ENCODE peak calls at places on chromosomes 2 and 18, in ten cellular contexts. One of them, this sample, is unnamed.

GRCh38 chr2:238994876-238995275 is 147.0 kb downstream of the TWIST2 start:
- DNase-seq in HFF-Myc: no peak
- DNase-seq in activated CD4-positive, alpha-beta T cell treated with anti-CD3 and anti-CD28 coated beads, Interleukin-2, amount 10 ng/mL, durations not matched to agents 7 days and 5 days: no peak
- DNase-seq in tibial nerve: no peak
- DNase-seq in GDM1: no peak
- DNase-seq in AG08396: no peak
- DNase-seq in stimulated activated CD4-positive, alpha-beta T cell treated with anti-CD3 and anti-CD28 coated beads, Interleukin-2, amount 100 ng/mL, for 24 hours: no peak
- DNase-seq in GM10248: no peak
- DNase-seq in nephron progenitor cell: no peak
- DNase-seq in stimulated activated CD8-positive, alpha-beta memory T cell treated with anti-CD3 and anti-CD28 coated beads, Interleukin-4, amount 100 ng/mL, for 4 hours: no peak
- DNase-seq in this sample: no peak

GRCh38 chr18:13017247-13017875 is 26.2 kb downstream of the CEP192 start:
- DNase-seq in GM10248: no peak
- DNase-seq in stimulated activated CD8-positive, alpha-beta memory T cell treated with anti-CD3 and anti-CD28 coated beads, Interleukin-4, amount 100 ng/mL, for 4 hours: no peak
- DNase-seq in GDM1: no peak
- DNase-seq in nephron progenitor cell: no peak
- DNase-seq in AG08396: no peak
- DNase-seq in stimulated activated CD4-positive, alpha-beta T cell treated with anti-CD3 and anti-CD28 coated beads, Interleukin-2, amount 100 ng/mL, for 24 hours: no peak
- DNase-seq in tibial nerve: no peak
- DNase-seq in activated CD4-positive, alpha-beta T cell treated with anti-CD3 and anti-CD28 coated beads, Interleukin-2, amount 10 ng/mL, durations not matched to agents 7 days and 5 days: no peak
- DNase-seq in HFF-Myc: no peak
- DNase-seq in this sample: no peak

GRCh38 chr18:26470011-26470637 is 78.2 kb downstream of the KCTD1 start:
- DNase-seq in tibial nerve: no peak
- DNase-seq in stimulated activated CD8-positive, alpha-beta memory T cell treated with anti-CD3 and anti-CD28 coated beads, Interleukin-4, amount 100 ng/mL, for 4 hours: no peak
- DNase-seq in nephron progenitor cell: no peak
- DNase-seq in AG08396: no peak
- DNase-seq in stimulated activated CD4-positive, alpha-beta T cell treated with anti-CD3 and anti-CD28 coated beads, Interleukin-2, amount 100 ng/mL, for 24 hours: no peak
- DNase-seq in GM10248: peak
- DNase-seq in GDM1: no peak
- DNase-seq in HFF-Myc: peak
- DNase-seq in activated CD4-positive, alpha-beta T cell treated with anti-CD3 and anti-CD28 coated beads, Interleukin-2, amount 10 ng/mL, durations not matched to agents 7 days and 5 days: no peak
- DNase-seq in this sample: no peak

GRCh38 chr2:109612991-109613921 is 510 bp downstream of the SEPTIN10 start:
- DNase-seq in HFF-Myc: no peak
- DNase-seq in GDM1: no peak
- DNase-seq in tibial nerve: peak
- DNase-seq in activated CD4-positive, alpha-beta T cell treated with anti-CD3 and anti-CD28 coated beads, Interleukin-2, amount 10 ng/mL, durations not matched to agents 7 days and 5 days: no peak
- DNase-seq in GM10248: no peak
- DNase-seq in AG08396: peak
- DNase-seq in stimulated activated CD8-positive, alpha-beta memory T cell treated with anti-CD3 and anti-CD28 coated beads, Interleukin-4, amount 100 ng/mL, for 4 hours: no peak
- DNase-seq in nephron progenitor cell: no peak
- DNase-seq in stimulated activated CD4-positive, alpha-beta T cell treated with anti-CD3 and anti-CD28 coated beads, Interleukin-2, amount 100 ng/mL, for 24 hours: no peak
- DNase-seq in this sample: peak

GRCh38 chr2:6065713-6066112 is 373.5 kb downstream of the SOX11 start:
- DNase-seq in GM10248: no peak
- DNase-seq in HFF-Myc: no peak
- DNase-seq in activated CD4-positive, alpha-beta T cell treated with anti-CD3 and anti-CD28 coated beads, Interleukin-2, amount 10 ng/mL, durations not matched to agents 7 days and 5 days: no peak
- DNase-seq in stimulated activated CD8-positive, alpha-beta memory T cell treated with anti-CD3 and anti-CD28 coated beads, Interleukin-4, amount 100 ng/mL, for 4 hours: no peak
- DNase-seq in stimulated activated CD4-positive, alpha-beta T cell treated with anti-CD3 and anti-CD28 coated beads, Interleukin-2, amount 100 ng/mL, for 24 hours: no peak
- DNase-seq in nephron progenitor cell: no peak
- DNase-seq in tibial nerve: no peak
- DNase-seq in AG08396: no peak
- DNase-seq in GDM1: no peak
- DNase-seq in this sample: no peak

GRCh38 chr2:111227716-111228141 is 107.0 kb downstream of the BCL2L11 start:
- DNase-seq in GM10248: no peak
- DNase-seq in tibial nerve: no peak
- DNase-seq in nephron progenitor cell: no peak
- DNase-seq in GDM1: no peak
- DNase-seq in AG08396: peak
- DNase-seq in stimulated activated CD4-positive, alpha-beta T cell treated with anti-CD3 and anti-CD28 coated beads, Interleukin-2, amount 100 ng/mL, for 24 hours: no peak
- DNase-seq in activated CD4-positive, alpha-beta T cell treated with anti-CD3 and anti-CD28 coated beads, Interleukin-2, amount 10 ng/mL, durations not matched to agents 7 days and 5 days: no peak
- DNase-seq in HFF-Myc: peak
- DNase-seq in stimulated activated CD8-positive, alpha-beta memory T cell treated with anti-CD3 and anti-CD28 coated beads, Interleukin-4, amount 100 ng/mL, for 4 hours: no peak
- DNase-seq in this sample: peak

GRCh38 chr2:160562730-160563129 is 69.1 kb upstream of the RBMS1 start:
- DNase-seq in tibial nerve: no peak
- DNase-seq in stimulated activated CD8-positive, alpha-beta memory T cell treated with anti-CD3 and anti-CD28 coated beads, Interleukin-4, amount 100 ng/mL, for 4 hours: no peak
- DNase-seq in HFF-Myc: no peak
- DNase-seq in stimulated activated CD4-positive, alpha-beta T cell treated with anti-CD3 and anti-CD28 coated beads, Interleukin-2, amount 100 ng/mL, for 24 hours: no peak
- DNase-seq in GM10248: no peak
- DNase-seq in AG08396: no peak
- DNase-seq in activated CD4-positive, alpha-beta T cell treated with anti-CD3 and anti-CD28 coated beads, Interleukin-2, amount 10 ng/mL, durations not matched to agents 7 days and 5 days: no peak
- DNase-seq in GDM1: no peak
- DNase-seq in nephron progenitor cell: no peak
- DNase-seq in this sample: no peak

GRCh38 chr2:222897898-222898297 is 37.1 kb downstream of the ACSL3 start:
- DNase-seq in tibial nerve: no peak
- DNase-seq in activated CD4-positive, alpha-beta T cell treated with anti-CD3 and anti-CD28 coated beads, Interleukin-2, amount 10 ng/mL, durations not matched to agents 7 days and 5 days: no peak
- DNase-seq in stimulated activated CD8-positive, alpha-beta memory T cell treated with anti-CD3 and anti-CD28 coated beads, Interleukin-4, amount 100 ng/mL, for 4 hours: no peak
- DNase-seq in AG08396: no peak
- DNase-seq in nephron progenitor cell: no peak
- DNase-seq in stimulated activated CD4-positive, alpha-beta T cell treated with anti-CD3 and anti-CD28 coated beads, Interleukin-2, amount 100 ng/mL, for 24 hours: no peak
- DNase-seq in GM10248: no peak
- DNase-seq in HFF-Myc: no peak
- DNase-seq in GDM1: no peak
- DNase-seq in this sample: no peak

GRCh38 chr2:25797607-25798488 is 80.4 kb downstream of the ASXL2 start:
- DNase-seq in stimulated activated CD8-positive, alpha-beta memory T cell treated with anti-CD3 and anti-CD28 coated beads, Interleukin-4, amount 100 ng/mL, for 4 hours: no peak
- DNase-seq in GM10248: no peak
- DNase-seq in stimulated activated CD4-positive, alpha-beta T cell treated with anti-CD3 and anti-CD28 coated beads, Interleukin-2, amount 100 ng/mL, for 24 hours: peak
- DNase-seq in AG08396: no peak
- DNase-seq in GDM1: no peak
- DNase-seq in HFF-Myc: no peak
- DNase-seq in nephron progenitor cell: no peak
- DNase-seq in activated CD4-positive, alpha-beta T cell treated with anti-CD3 and anti-CD28 coated beads, Interleukin-2, amount 10 ng/mL, durations not matched to agents 7 days and 5 days: no peak
- DNase-seq in tibial nerve: no peak
- DNase-seq in this sample: no peak

GRCh38 chr18:34514238-34514637 is 195.9 kb upstream of the DTNA start:
- DNase-seq in stimulated activated CD8-positive, alpha-beta memory T cell treated with anti-CD3 and anti-CD28 coated beads, Interleukin-4, amount 100 ng/mL, for 4 hours: no peak
- DNase-seq in stimulated activated CD4-positive, alpha-beta T cell treated with anti-CD3 and anti-CD28 coated beads, Interleukin-2, amount 100 ng/mL, for 24 hours: no peak
- DNase-seq in GM10248: no peak
- DNase-seq in tibial nerve: no peak
- DNase-seq in AG08396: no peak
- DNase-seq in activated CD4-positive, alpha-beta T cell treated with anti-CD3 and anti-CD28 coated beads, Interleukin-2, amount 10 ng/mL, durations not matched to agents 7 days and 5 days: no peak
- DNase-seq in HFF-Myc: no peak
- DNase-seq in GDM1: no peak
- DNase-seq in nephron progenitor cell: no peak
- DNase-seq in this sample: no peak

GRCh38 chr2:134432438-134432883 is 178.6 kb downstream of the MGAT5 start:
- DNase-seq in tibial nerve: no peak
- DNase-seq in HFF-Myc: no peak
- DNase-seq in activated CD4-positive, alpha-beta T cell treated with anti-CD3 and anti-CD28 coated beads, Interleukin-2, amount 10 ng/mL, durations not matched to agents 7 days and 5 days: no peak
- DNase-seq in GM10248: no peak
- DNase-seq in GDM1: no peak
- DNase-seq in stimulated activated CD8-positive, alpha-beta memory T cell treated with anti-CD3 and anti-CD28 coated beads, Interleukin-4, amount 100 ng/mL, for 4 hours: no peak
- DNase-seq in AG08396: no peak
- DNase-seq in stimulated activated CD4-positive, alpha-beta T cell treated with anti-CD3 and anti-CD28 coated beads, Interleukin-2, amount 100 ng/mL, for 24 hours: no peak
- DNase-seq in nephron progenitor cell: no peak
- DNase-seq in this sample: no peak

GRCh38 chr18:57951110-57951796 is 92.8 kb upstream of the NEDD4L start:
- DNase-seq in tibial nerve: no peak
- DNase-seq in stimulated activated CD8-positive, alpha-beta memory T cell treated with anti-CD3 and anti-CD28 coated beads, Interleukin-4, amount 100 ng/mL, for 4 hours: no peak
- DNase-seq in nephron progenitor cell: no peak
- DNase-seq in GM10248: no peak
- DNase-seq in activated CD4-positive, alpha-beta T cell treated with anti-CD3 and anti-CD28 coated beads, Interleukin-2, amount 10 ng/mL, durations not matched to agents 7 days and 5 days: no peak
- DNase-seq in HFF-Myc: no peak
- DNase-seq in AG08396: no peak
- DNase-seq in GDM1: no peak
- DNase-seq in stimulated activated CD4-positive, alpha-beta T cell treated with anti-CD3 and anti-CD28 coated beads, Interleukin-2, amount 100 ng/mL, for 24 hours: no peak
- DNase-seq in this sample: no peak

GRCh38 chr2:10224734-10225133 is 78.0 kb upstream of the HPCAL1 start:
- DNase-seq in nephron progenitor cell: no peak
- DNase-seq in tibial nerve: no peak
- DNase-seq in stimulated activated CD4-positive, alpha-beta T cell treated with anti-CD3 and anti-CD28 coated beads, Interleukin-2, amount 100 ng/mL, for 24 hours: no peak
- DNase-seq in AG08396: no peak
- DNase-seq in GDM1: no peak
- DNase-seq in HFF-Myc: no peak
- DNase-seq in stimulated activated CD8-positive, alpha-beta memory T cell treated with anti-CD3 and anti-CD28 coated beads, Interleukin-4, amount 100 ng/mL, for 4 hours: no peak
- DNase-seq in activated CD4-positive, alpha-beta T cell treated with anti-CD3 and anti-CD28 coated beads, Interleukin-2, amount 10 ng/mL, durations not matched to agents 7 days and 5 days: no peak
- DNase-seq in GM10248: no peak
- DNase-seq in this sample: no peak

GRCh38 chr2:47072018-47072691 is 83.0 kb downstream of the STPG4 start:
- DNase-seq in GM10248: no peak
- DNase-seq in GDM1: no peak
- DNase-seq in HFF-Myc: no peak
- DNase-seq in stimulated activated CD4-positive, alpha-beta T cell treated with anti-CD3 and anti-CD28 coated beads, Interleukin-2, amount 100 ng/mL, for 24 hours: no peak
- DNase-seq in tibial nerve: peak
- DNase-seq in activated CD4-positive, alpha-beta T cell treated with anti-CD3 and anti-CD28 coated beads, Interleukin-2, amount 10 ng/mL, durations not matched to agents 7 days and 5 days: no peak
- DNase-seq in AG08396: peak
- DNase-seq in stimulated activated CD8-positive, alpha-beta memory T cell treated with anti-CD3 and anti-CD28 coated beads, Interleukin-4, amount 100 ng/mL, for 4 hours: no peak
- DNase-seq in nephron progenitor cell: peak
- DNase-seq in this sample: peak

GRCh38 chr2:26243643-26244478 is 571 bp downstream of the HADHA start:
- DNase-seq in tibial nerve: peak
- DNase-seq in HFF-Myc: no peak
- DNase-seq in stimulated activated CD8-positive, alpha-beta memory T cell treated with anti-CD3 and anti-CD28 coated beads, Interleukin-4, amount 100 ng/mL, for 4 hours: no peak
- DNase-seq in activated CD4-positive, alpha-beta T cell treated with anti-CD3 and anti-CD28 coated beads, Interleukin-2, amount 10 ng/mL, durations not matched to agents 7 days and 5 days: no peak
- DNase-seq in nephron progenitor cell: no peak
- DNase-seq in GDM1: peak
- DNase-seq in GM10248: peak
- DNase-seq in stimulated activated CD4-positive, alpha-beta T cell treated with anti-CD3 and anti-CD28 coated beads, Interleukin-2, amount 100 ng/mL, for 24 hours: peak
- DNase-seq in AG08396: peak
- DNase-seq in this sample: peak

GRCh38 chr2:239532305-239532649 is 131.5 kb upstream of the HDAC4 start:
- DNase-seq in HFF-Myc: no peak
- DNase-seq in activated CD4-positive, alpha-beta T cell treated with anti-CD3 and anti-CD28 coated beads, Interleukin-2, amount 10 ng/mL, durations not matched to agents 7 days and 5 days: no peak
- DNase-seq in AG08396: no peak
- DNase-seq in nephron progenitor cell: no peak
- DNase-seq in stimulated activated CD4-positive, alpha-beta T cell treated with anti-CD3 and anti-CD28 coated beads, Interleukin-2, amount 100 ng/mL, for 24 hours: no peak
- DNase-seq in GM10248: no peak
- DNase-seq in tibial nerve: no peak
- DNase-seq in GDM1: no peak
- DNase-seq in stimulated activated CD8-positive, alpha-beta memory T cell treated with anti-CD3 and anti-CD28 coated beads, Interleukin-4, amount 100 ng/mL, for 4 hours: no peak
- DNase-seq in this sample: no peak

GRCh38 chr2:96326564-96326963 is 1.4 kb downstream of the ITPRIPL1 start:
- DNase-seq in nephron progenitor cell: no peak
- DNase-seq in stimulated activated CD4-positive, alpha-beta T cell treated with anti-CD3 and anti-CD28 coated beads, Interleukin-2, amount 100 ng/mL, for 24 hours: no peak
- DNase-seq in GM10248: no peak
- DNase-seq in activated CD4-positive, alpha-beta T cell treated with anti-CD3 and anti-CD28 coated beads, Interleukin-2, amount 10 ng/mL, durations not matched to agents 7 days and 5 days: no peak
- DNase-seq in HFF-Myc: no peak
- DNase-seq in stimulated activated CD8-positive, alpha-beta memory T cell treated with anti-CD3 and anti-CD28 coated beads, Interleukin-4, amount 100 ng/mL, for 4 hours: no peak
- DNase-seq in GDM1: no peak
- DNase-seq in tibial nerve: no peak
- DNase-seq in AG08396: no peak
- DNase-seq in this sample: no peak

GRCh38 chr2:88838165-88838635 is 146.7 kb downstream of the RPIA start:
- DNase-seq in AG08396: no peak
- DNase-seq in GDM1: no peak
- DNase-seq in activated CD4-positive, alpha-beta T cell treated with anti-CD3 and anti-CD28 coated beads, Interleukin-2, amount 10 ng/mL, durations not matched to agents 7 days and 5 days: no peak
- DNase-seq in stimulated activated CD4-positive, alpha-beta T cell treated with anti-CD3 and anti-CD28 coated beads, Interleukin-2, amount 100 ng/mL, for 24 hours: no peak
- DNase-seq in stimulated activated CD8-positive, alpha-beta memory T cell treated with anti-CD3 and anti-CD28 coated beads, Interleukin-4, amount 100 ng/mL, for 4 hours: no peak
- DNase-seq in GM10248: peak
- DNase-seq in tibial nerve: no peak
- DNase-seq in nephron progenitor cell: no peak
- DNase-seq in HFF-Myc: no peak
- DNase-seq in this sample: no peak

GRCh38 chr2:15170068-15170775 is 390.9 kb downstream of the NBAS start:
- DNase-seq in tibial nerve: no peak
- DNase-seq in GDM1: no peak
- DNase-seq in HFF-Myc: no peak
- DNase-seq in GM10248: no peak
- DNase-seq in AG08396: peak
- DNase-seq in activated CD4-positive, alpha-beta T cell treated with anti-CD3 and anti-CD28 coated beads, Interleukin-2, amount 10 ng/mL, durations not matched to agents 7 days and 5 days: no peak
- DNase-seq in stimulated activated CD4-positive, alpha-beta T cell treated with anti-CD3 and anti-CD28 coated beads, Interleukin-2, amount 100 ng/mL, for 24 hours: no peak
- DNase-seq in nephron progenitor cell: no peak
- DNase-seq in stimulated activated CD8-positive, alpha-beta memory T cell treated with anti-CD3 and anti-CD28 coated beads, Interleukin-4, amount 100 ng/mL, for 4 hours: no peak
- DNase-seq in this sample: peak

GRCh38 chr2:185456517-185456916 is 282.1 kb upstream of the FSIP2 start:
- DNase-seq in activated CD4-positive, alpha-beta T cell treated with anti-CD3 and anti-CD28 coated beads, Interleukin-2, amount 10 ng/mL, durations not matched to agents 7 days and 5 days: no peak
- DNase-seq in GM10248: no peak
- DNase-seq in HFF-Myc: peak
- DNase-seq in AG08396: no peak
- DNase-seq in tibial nerve: no peak
- DNase-seq in GDM1: no peak
- DNase-seq in stimulated activated CD4-positive, alpha-beta T cell treated with anti-CD3 and anti-CD28 coated beads, Interleukin-2, amount 100 ng/mL, for 24 hours: no peak
- DNase-seq in stimulated activated CD8-positive, alpha-beta memory T cell treated with anti-CD3 and anti-CD28 coated beads, Interleukin-4, amount 100 ng/mL, for 4 hours: no peak
- DNase-seq in nephron progenitor cell: no peak
- DNase-seq in this sample: no peak

GRCh38 chr2:3542107-3542506 is 16.0 kb downstream of the RNASEH1 start:
- DNase-seq in HFF-Myc: no peak
- DNase-seq in stimulated activated CD8-positive, alpha-beta memory T cell treated with anti-CD3 and anti-CD28 coated beads, Interleukin-4, amount 100 ng/mL, for 4 hours: no peak
- DNase-seq in GM10248: no peak
- DNase-seq in stimulated activated CD4-positive, alpha-beta T cell treated with anti-CD3 and anti-CD28 coated beads, Interleukin-2, amount 100 ng/mL, for 24 hours: no peak
- DNase-seq in nephron progenitor cell: no peak
- DNase-seq in tibial nerve: no peak
- DNase-seq in AG08396: no peak
- DNase-seq in activated CD4-positive, alpha-beta T cell treated with anti-CD3 and anti-CD28 coated beads, Interleukin-2, amount 10 ng/mL, durations not matched to agents 7 days and 5 days: no peak
- DNase-seq in GDM1: no peak
- DNase-seq in this sample: no peak

GRCh38 chr2:191386938-191387536 is 141.8 kb downstream of the MYO1B start:
- DNase-seq in AG08396: peak
- DNase-seq in tibial nerve: no peak
- DNase-seq in GDM1: no peak
- DNase-seq in GM10248: no peak
- DNase-seq in stimulated activated CD4-positive, alpha-beta T cell treated with anti-CD3 and anti-CD28 coated beads, Interleukin-2, amount 100 ng/mL, for 24 hours: no peak
- DNase-seq in nephron progenitor cell: no peak
- DNase-seq in stimulated activated CD8-positive, alpha-beta memory T cell treated with anti-CD3 and anti-CD28 coated beads, Interleukin-4, amount 100 ng/mL, for 4 hours: no peak
- DNase-seq in HFF-Myc: no peak
- DNase-seq in activated CD4-positive, alpha-beta T cell treated with anti-CD3 and anti-CD28 coated beads, Interleukin-2, amount 10 ng/mL, durations not matched to agents 7 days and 5 days: no peak
- DNase-seq in this sample: peak

GRCh38 chr2:23489471-23490400 is 104.8 kb downstream of the KLHL29 start:
- DNase-seq in tibial nerve: no peak
- DNase-seq in stimulated activated CD8-positive, alpha-beta memory T cell treated with anti-CD3 and anti-CD28 coated beads, Interleukin-4, amount 100 ng/mL, for 4 hours: no peak
- DNase-seq in AG08396: no peak
- DNase-seq in stimulated activated CD4-positive, alpha-beta T cell treated with anti-CD3 and anti-CD28 coated beads, Interleukin-2, amount 100 ng/mL, for 24 hours: no peak
- DNase-seq in HFF-Myc: no peak
- DNase-seq in activated CD4-positive, alpha-beta T cell treated with anti-CD3 and anti-CD28 coated beads, Interleukin-2, amount 10 ng/mL, durations not matched to agents 7 days and 5 days: peak
- DNase-seq in nephron progenitor cell: no peak
- DNase-seq in GM10248: no peak
- DNase-seq in GDM1: no peak
- DNase-seq in this sample: no peak

This sample was measured in GM03348.